ENCODE peak calls at places on chromosomes 2 and 18, in six cellular contexts. G, J, I, V, R and Q are unnamed samples.

GRCh38 chr2:142347751-142348150 is 216.9 kb upstream of the LRP1B start:
- DNase-seq in G (no peak), J (no peak), I (no peak), V (no peak), R (no peak), Q (no peak)

GRCh38 chr2:179532890-179533289 is 268.3 kb upstream of the SESTD1 start:
- DNase-seq in G (no peak), J (no peak), I (no peak), V (no peak), R (no peak), Q (no peak)

GRCh38 chr2:180495606-180496005 is 484.8 kb upstream of the UBE2E3 start:
- DNase-seq in G (no peak), J (no peak), I (no peak), V (no peak), R (no peak), Q (no peak)

GRCh38 chr2:159737292-159737916 is 25.1 kb downstream of the MARCHF7 start:
- DNase-seq in G (no peak), J (no peak), I (no peak), V (no peak), R (no peak), Q (no peak)

GRCh38 chr2:201797175-201797840 is 9.0 kb upstream of the CDK15 start:
- DNase-seq in G (no peak), J (no peak), I (no peak), V (no peak), R (no peak), Q (no peak)

GRCh38 chr2:85302106-85302505 is 25.7 kb downstream of the TGOLN2 start:
- DNase-seq in G (no peak), J (no peak), I (no peak), V (no peak), R (no peak), Q (no peak)

GRCh38 chr2:146777181-146777580 is 1067.6 kb upstream of the ACVR2A start:
- DNase-seq in G (no peak), J (no peak), I (no peak), V (no peak), R (no peak), Q (no peak)

GRCh38 chr2:240601061-240601830 is 14.7 kb downstream of the CAPN10 start:
- DNase-seq in G (no peak), J (no peak), I (no peak), V (no peak), R (no peak), Q (no peak)

GRCh38 chr2:172021955-172022354 is 22.2 kb downstream of the METAP1D start:
- DNase-seq in G (no peak), J (no peak), I (no peak), V (no peak), R (no peak), Q (no peak)

GRCh38 chr2:163132850-163133249 is 294.3 kb upstream of the KCNH7 start:
- DNase-seq in G (no peak), J (no peak), I (no peak), V (no peak), R (no peak), Q (no peak)

GRCh38 chr18:63131106-63131943 is 188.2 kb downstream of the BCL2 start:
- DNase-seq in G (no peak), J (no peak), I (peak), V (peak), R (no peak), Q (no peak)

GRCh38 chr2:38477006-38477405 is 99.9 kb upstream of the ATL2 start:
- DNase-seq in G (no peak), J (no peak), I (no peak), V (no peak), R (no peak), Q (no peak)

GRCh38 chr2:67772216-67773180 is 290.3 kb downstream of the C1D start:
- DNase-seq in G (no peak), J (no peak), I (no peak), V (peak), R (no peak), Q (no peak)

GRCh38 chr2:86566158-86566827 is 3.0 kb upstream of the CHMP3 start:
- DNase-seq in G (no peak), J (no peak), I (no peak), V (peak), R (no peak), Q (no peak)

GRCh38 chr2:85057236-85057635 is 76.0 kb upstream of the TCF7L1 start:
- DNase-seq in G (no peak), J (no peak), I (no peak), V (no peak), R (no peak), Q (no peak)

GRCh38 chr2:198309673-198310280 is 505.4 kb downstream of the PLCL1 start:
- DNase-seq in G (peak), J (no peak), I (peak), V (peak), R (peak), Q (no peak)

GRCh38 chr2:204964413-204964812 is 419.1 kb downstream of the PARD3B start:
- DNase-seq in G (no peak), J (no peak), I (no peak), V (no peak), R (no peak), Q (no peak)

GRCh38 chr18:2985628-2986027 is 27.3 kb downstream of the LPIN2 start:
- DNase-seq in G (no peak), J (no peak), I (no peak), V (no peak), R (no peak), Q (no peak)

GRCh38 chr2:118047273-118047898 is 33.5 kb upstream of the CCDC93 start:
- DNase-seq in G (no peak), J (no peak), I (no peak), V (no peak), R (no peak), Q (no peak)

GRCh38 chr2:226124548-226125011 is 675.0 kb downstream of the IRS1 start:
- DNase-seq in G (no peak), J (no peak), I (no peak), V (no peak), R (no peak), Q (no peak)

GRCh38 chr2:105625632-105626031 is 119.1 kb upstream of the NCK2 start:
- DNase-seq in G (no peak), J (no peak), I (no peak), V (no peak), R (no peak), Q (no peak)

GRCh38 chr18:79857082-79857661 is 59.4 kb downstream of the KCNG2 start:
- DNase-seq in G (no peak), J (no peak), I (no peak), V (no peak), R (no peak), Q (no peak)

GRCh38 chr2:205372141-205372540 is 310.2 kb upstream of the NRP2 start:
- DNase-seq in G (no peak), J (no peak), I (no peak), V (no peak), R (no peak), Q (no peak)

GRCh38 chr2:174334278-174334715 is 457 bp upstream of the SP9 start:
- DNase-seq in G (no peak), J (no peak), I (no peak), V (no peak), R (no peak), Q (no peak)